ENCODE peak calls at places on chromosomes 4 and X, in eight cellular contexts. R is B cell; T is activated CD8-positive, alpha-beta memory T cell treated with anti-CD3 and anti-CD28 coated beads for 48 hours; K is NCI-H460; P is H1; M is NCI-H1436; A is ureter; Y is naive thymus-derived CD8-positive, alpha-beta T cell. V is an unnamed sample.
A peak's percentile ranks its signal among the peaks of the same experiment; 100 is the strongest.

GRCh38 chr4:176545886-176546285 is 226.1 kb downstream of the SPCS3 start:
- DNase-seq in R (no peak), T (no peak), K (no peak), P (no peak), M (no peak), A (no peak), Y (no peak), V (no peak)

GRCh38 chr4:3013323-3013722 is 50.0 kb downstream of the GRK4 start:
- DNase-seq in R (no peak), T (no peak), K (no peak), P (no peak), M (no peak), A (no peak), Y (no peak), V (no peak)

GRCh38 chr4:91171217-91171616 is 1044.0 kb downstream of the CCSER1 start:
- DNase-seq in R (no peak), T (no peak), K (no peak), P (no peak), M (no peak), A (no peak), Y (no peak), V (no peak)

GRCh38 chr4:140556372-140557085 is 12.2 kb downstream of the UCP1 start:
- DNase-seq in R (no peak), T (no peak), K (no peak), P (no peak), M (no peak), A (no peak), Y (peak; percentile 58), V (peak; percentile 56)

GRCh38 chrX:74465424-74465823 is 44.1 kb downstream of the SLC16A2 start:
- DNase-seq in R (no peak), T (no peak), K (no peak), P (no peak), M (no peak), A (no peak), Y (no peak), V (no peak)

GRCh38 chrX:25344191-25344936 is 328.6 kb upstream of the ARX start:
- DNase-seq in R (no peak), T (no peak), K (no peak), P (no peak), M (no peak), A (no peak), Y (no peak), V (no peak)

GRCh38 chr4:150609131-150609530 is 27.2 kb downstream of the MAB21L2 start:
- DNase-seq in R (no peak), T (no peak), K (no peak), P (no peak), M (no peak), A (no peak), Y (no peak), V (no peak)

GRCh38 chrX:133649659-133650058 is 234.4 kb upstream of the GPC4 start:
- DNase-seq in R (no peak), T (no peak), K (no peak), P (peak; percentile 58), M (no peak), A (no peak), Y (no peak), V (no peak)

GRCh38 chr4:107734120-107734519 is 14.1 kb upstream of the PAPSS1 start:
- DNase-seq in R (no peak), T (no peak), K (no peak), P (no peak), M (no peak), A (no peak), Y (no peak), V (peak; percentile 16)

GRCh38 chrX:27276751-27277150 is 186.4 kb downstream of the PPP4R3C start:
- DNase-seq in R (no peak), T (no peak), K (no peak), P (no peak), M (no peak), A (no peak), Y (no peak), V (no peak)

GRCh38 chrX:117511379-117511778 is 605.2 kb downstream of the KLHL13 start:
- DNase-seq in R (no peak), T (no peak), K (no peak), P (no peak), M (no peak), A (no peak), Y (no peak), V (no peak)

GRCh38 chrX:72255445-72255844 is 16.6 kb upstream of the ERCC6L start:
- DNase-seq in R (no peak), T (no peak), K (no peak), P (no peak), M (peak; percentile 93), A (no peak), Y (no peak), V (no peak)

GRCh38 chr4:38132843-38133662 is 172.9 kb downstream of the PTTG2 start:
- DNase-seq in R (no peak), T (no peak), K (no peak), P (no peak), M (no peak), A (no peak), Y (no peak), V (no peak)

GRCh38 chrX:13487731-13488505 is 81.5 kb upstream of the EGFL6 start:
- DNase-seq in R (peak; percentile 33), T (no peak), K (peak; percentile 44), P (peak; percentile 19), M (peak; percentile 33), A (peak; percentile 58), Y (peak; percentile 67), V (peak; percentile 45)

GRCh38 chr4:159248383-159249178 is 145.7 kb downstream of the RAPGEF2 start:
- DNase-seq in R (no peak), T (no peak), K (peak; percentile 38), P (no peak), M (peak; percentile 85), A (no peak), Y (no peak), V (no peak)

GRCh38 chr4:7183161-7183560 is 9.2 kb upstream of the SORCS2 start:
- DNase-seq in R (no peak), T (peak; percentile 20), K (no peak), P (no peak), M (no peak), A (peak; percentile 17), Y (no peak), V (no peak)

GRCh38 chr4:145805490-145805889 is 125.5 kb downstream of the C4orf51 start:
- DNase-seq in R (no peak), T (no peak), K (no peak), P (peak; percentile 71), M (no peak), A (no peak), Y (no peak), V (no peak)

GRCh38 chr4:108080752-108081151 is 88.0 kb downstream of the LEF1 start:
- DNase-seq in R (no peak), T (no peak), K (no peak), P (no peak), M (no peak), A (no peak), Y (peak; percentile 85), V (no peak)

GRCh38 chr4:9898596-9899345 is 117.3 kb downstream of the DRD5 start:
- DNase-seq in R (no peak), T (no peak), K (peak; percentile 21), P (peak; percentile 71), M (no peak), A (no peak), Y (no peak), V (no peak)

GRCh38 chr4:169707958-169708643 is 49.6 kb downstream of the HPF1 start:
- DNase-seq in R (no peak), T (no peak), K (no peak), P (no peak), M (no peak), A (no peak), Y (no peak), V (no peak)

GRCh38 chr4:138090918-138091659 is 151.1 kb downstream of the SLC7A11 start:
- DNase-seq in R (no peak), T (no peak), K (no peak), P (no peak), M (no peak), A (no peak), Y (no peak), V (no peak)

GRCh38 chrX:16185725-16186136 is 18.4 kb downstream of the MAGEB17 start:
- DNase-seq in R (no peak), T (no peak), K (no peak), P (no peak), M (peak; percentile 26), A (no peak), Y (no peak), V (peak; percentile 56)

GRCh38 chr4:140267576-140267975 is 105.9 kb upstream of the SCOC start:
- DNase-seq in R (no peak), T (no peak), K (no peak), P (no peak), M (no peak), A (no peak), Y (no peak), V (no peak)

GRCh38 chrX:70454441-70455365 is 10.1 kb downstream of the DLG3 start:
- DNase-seq in R (peak; percentile 75), T (peak; percentile 34), K (peak; percentile 68), P (peak; percentile 85), M (peak; percentile 98), A (peak; percentile 77), Y (peak; percentile 57), V (peak; percentile 63)

GRCh38 chrX:103310592-103311400 is at the start of gene BEX2:
- DNase-seq in R (peak; percentile 84), T (peak; percentile 33), K (peak; percentile 60), P (peak; percentile 46), M (peak; percentile 85), A (peak; percentile 81), Y (peak; percentile 85), V (peak; percentile 70)

GRCh38 chr4:48778431-48779094 is 1.5 kb downstream of the FRYL start:
- DNase-seq in R (no peak), T (no peak), K (no peak), P (no peak), M (no peak), A (no peak), Y (peak; percentile 26), V (no peak)

GRCh38 chr4:74583757-74584156 is 138.8 kb downstream of the AREG start:
- DNase-seq in R (no peak), T (no peak), K (no peak), P (no peak), M (no peak), A (no peak), Y (no peak), V (no peak)

GRCh38 chrX:105314468-105314867 is 94.0 kb upstream of the TEX13A start:
- DNase-seq in R (no peak), T (no peak), K (no peak), P (no peak), M (no peak), A (no peak), Y (no peak), V (no peak)

GRCh38 chr4:147617841-147618421 is 734 bp downstream of the TMEM184C start:
- DNase-seq in R (peak; percentile 7), T (no peak), K (no peak), P (no peak), M (no peak), A (no peak), Y (no peak), V (peak; percentile 13)

GRCh38 chr4:182085051-182085480 is 158.1 kb upstream of the TENM3 start:
- DNase-seq in R (no peak), T (no peak), K (no peak), P (peak; percentile 56), M (no peak), A (no peak), Y (no peak), V (no peak)

GRCh38 chrX:130386408-130386808 is 934 bp upstream of the GPR119 start:
- DNase-seq in R (no peak), T (no peak), K (no peak), P (no peak), M (no peak), A (no peak), Y (no peak), V (no peak)

GRCh38 chr4:182743815-182744214 is 173.4 kb downstream of the DCTD start:
- DNase-seq in R (no peak), T (no peak), K (no peak), P (no peak), M (no peak), A (no peak), Y (no peak), V (no peak)

GRCh38 chr4:184534511-184535391 is 60.4 kb upstream of the IRF2 start:
- DNase-seq in R (peak; percentile 31), T (no peak), K (no peak), P (no peak), M (no peak), A (no peak), Y (peak; percentile 78), V (peak; percentile 68)

GRCh38 chr4:24889991-24890390 is 22.9 kb downstream of the CCDC149 start:
- DNase-seq in R (no peak), T (no peak), K (no peak), P (no peak), M (no peak), A (no peak), Y (no peak), V (no peak)